ENCODE peak calls at places on chromosomes 3 and 15, in nine cellular contexts. N is neuronal stem cell; C is hypothalamus; S is cardiac septum; W is HL-60; G is central memory CD4-positive, alpha-beta T cell; R is transverse colon; P is stromal cell of bone marrow; L is aorta. X is an unnamed sample.
A peak's percentile ranks its signal among the peaks of the same experiment; 100 is the strongest.

GRCh38 chr3:126679318-126679751 is 24.4 kb upstream of the TXNRD3 start:
- DNase-seq in N (peak; percentile 91), C (peak; percentile 68), S (peak; percentile 90), W (peak; percentile 66), G (peak; percentile 53), R (peak; percentile 83), P (peak; percentile 43), L (peak; percentile 85), X (peak; percentile 43)

GRCh38 chr3:43346990-43347749 is 60.8 kb downstream of the SNRK start:
- DNase-seq in N (no peak), C (no peak), S (peak; percentile 75), W (no peak), G (peak; percentile 81), R (peak; percentile 33), P (no peak), L (no peak), X (no peak)

GRCh38 chr15:82737975-82738374 is 28.3 kb upstream of the AP3B2 start:
- DNase-seq in N (no peak), C (no peak), S (no peak), W (no peak), G (no peak), R (no peak), P (no peak), L (no peak), X (no peak)

GRCh38 chr3:85360742-85361387 is 402.1 kb downstream of the CADM2 start:
- DNase-seq in N (peak; percentile 20), C (peak; percentile 57), S (no peak), W (peak; percentile 40), G (no peak), R (peak; percentile 55), P (peak; percentile 1), L (no peak), X (peak; percentile 21)

GRCh38 chr3:175951047-175951694 is 1092.0 kb downstream of the NAALADL2 start:
- DNase-seq in N (no peak), C (no peak), S (no peak), W (no peak), G (no peak), R (no peak), P (peak; percentile 36), L (no peak), X (no peak)

GRCh38 chr3:181383760-181384159 is 328.0 kb upstream of the SOX2 start:
- DNase-seq in N (no peak), C (no peak), S (no peak), W (peak; percentile 4), G (no peak), R (no peak), P (no peak), L (no peak), X (no peak)

GRCh38 chr3:38376098-38376816 is 29.7 kb downstream of the XYLB start:
- DNase-seq in N (no peak), C (no peak), S (no peak), W (no peak), G (no peak), R (no peak), P (no peak), L (no peak), X (no peak)

GRCh38 chr15:95162521-95162920 is 931.2 kb downstream of the MCTP2 start:
- DNase-seq in N (no peak), C (no peak), S (no peak), W (no peak), G (no peak), R (no peak), P (no peak), L (no peak), X (no peak)

GRCh38 chr3:52892290-52892624 is 5.1 kb downstream of the STIMATE start:
- DNase-seq in N (no peak), C (no peak), S (no peak), W (no peak), G (no peak), R (no peak), P (no peak), L (no peak), X (no peak)

GRCh38 chr3:161213644-161214043 is 7.5 kb upstream of the NMD3 start:
- DNase-seq in N (no peak), C (no peak), S (no peak), W (no peak), G (no peak), R (no peak), P (no peak), L (no peak), X (no peak)

GRCh38 chr3:18499256-18499655 is 74.1 kb upstream of the SATB1 start:
- DNase-seq in N (no peak), C (no peak), S (no peak), W (peak; percentile 34), G (peak; percentile 24), R (no peak), P (no peak), L (no peak), X (no peak)

GRCh38 chr15:60165111-60165510 is 161.0 kb downstream of the FOXB1 start:
- DNase-seq in N (no peak), C (no peak), S (no peak), W (no peak), G (no peak), R (no peak), P (no peak), L (no peak), X (no peak)

GRCh38 chr15:89783111-89783860 is 7.2 kb downstream of the MESP2 start:
- DNase-seq in N (no peak), C (no peak), S (peak; percentile 74), W (no peak), G (no peak), R (no peak), P (no peak), L (peak; percentile 27), X (no peak)

GRCh38 chr3:150082898-150083652 is 112.4 kb upstream of the PFN2 start:
- DNase-seq in N (no peak), C (no peak), S (no peak), W (no peak), G (no peak), R (no peak), P (no peak), L (no peak), X (no peak)

GRCh38 chr15:96340611-96341464 is 10.3 kb downstream of the NR2F2 start:
- DNase-seq in N (peak; percentile 87), C (peak; percentile 68), S (peak; percentile 74), W (no peak), G (no peak), R (peak; percentile 27), P (no peak), L (peak; percentile 66), X (no peak)

GRCh38 chr15:67803996-67804843 is 21.1 kb upstream of the SKOR1 start:
- DNase-seq in N (no peak), C (no peak), S (no peak), W (no peak), G (no peak), R (no peak), P (no peak), L (no peak), X (no peak)

GRCh38 chr3:45154641-45155147 is 8.5 kb upstream of the CDCP1 start:
- DNase-seq in N (no peak), C (no peak), S (no peak), W (no peak), G (no peak), R (no peak), P (no peak), L (no peak), X (no peak)

GRCh38 chr3:20104167-20104661 is 64.0 kb downstream of the KAT2B start:
- DNase-seq in N (no peak), C (no peak), S (no peak), W (peak; percentile 55), G (peak; percentile 76), R (peak; percentile 16), P (no peak), L (no peak), X (no peak)

GRCh38 chr3:168817177-168817576 is 721.5 kb upstream of the GOLIM4 start:
- DNase-seq in N (no peak), C (no peak), S (no peak), W (no peak), G (no peak), R (no peak), P (no peak), L (no peak), X (no peak)

GRCh38 chr3:25849641-25850040 is 59.8 kb downstream of the OXSM start:
- DNase-seq in N (no peak), C (no peak), S (no peak), W (no peak), G (no peak), R (no peak), P (peak; percentile 48), L (no peak), X (no peak)

GRCh38 chr3:37054370-37054769 is 61.1 kb downstream of the MLH1 start:
- DNase-seq in N (no peak), C (no peak), S (no peak), W (no peak), G (no peak), R (no peak), P (peak; percentile 95), L (no peak), X (no peak)

GRCh38 chr3:106826861-106827311 is 550.4 kb upstream of the CCDC54 start:
- DNase-seq in N (no peak), C (no peak), S (no peak), W (no peak), G (no peak), R (no peak), P (no peak), L (no peak), X (no peak)

GRCh38 chr3:39205919-39206516 is 13.6 kb upstream of the XIRP1 start:
- DNase-seq in N (no peak), C (no peak), S (no peak), W (no peak), G (no peak), R (no peak), P (no peak), L (no peak), X (no peak)

GRCh38 chr3:153967260-153967659 is 153.9 kb upstream of the ARHGEF26 start:
- DNase-seq in N (no peak), C (no peak), S (no peak), W (no peak), G (no peak), R (no peak), P (no peak), L (no peak), X (no peak)

GRCh38 chr15:63718590-63719035 is 115.1 kb downstream of the HERC1 start:
- DNase-seq in N (no peak), C (no peak), S (no peak), W (no peak), G (no peak), R (no peak), P (peak; percentile 22), L (no peak), X (no peak)

GRCh38 chr15:52558196-52558595 is 10.6 kb downstream of the ARPP19 start:
- DNase-seq in N (no peak), C (no peak), S (no peak), W (no peak), G (no peak), R (no peak), P (peak; percentile 50), L (no peak), X (no peak)

GRCh38 chr15:58501636-58502178 is 69.9 kb downstream of the LIPC start:
- DNase-seq in N (no peak), C (no peak), S (no peak), W (no peak), G (no peak), R (no peak), P (no peak), L (no peak), X (no peak)

GRCh38 chr15:77392762-77393470 is 27.0 kb downstream of the PEAK1 start:
- DNase-seq in N (no peak), C (no peak), S (no peak), W (no peak), G (no peak), R (no peak), P (no peak), L (no peak), X (no peak)